ENCODE peak calls at places on chromosomes 12 and 14, in seven cellular contexts. X, V, Q, I, U, Z and B are unnamed samples.

GRCh38 chr14:21091784-21092146 is 6.7 kb downstream of the ZNF219 start:
- DNase-seq in X (no peak), V (no peak), Q (no peak), I (peak; percentile 22), U (no peak), Z (no peak), B (no peak)

GRCh38 chr12:90690120-90690519 is 264.9 kb downstream of the CCER1 start:
- DNase-seq in X (no peak), V (no peak), Q (no peak), I (no peak), U (no peak), Z (no peak), B (no peak)

GRCh38 chr14:99592933-99593753 is 10.9 kb downstream of the CCDC85C start:
- DNase-seq in X (no peak), V (no peak), Q (no peak), I (no peak), U (no peak), Z (no peak), B (no peak)

GRCh38 chr14:93160353-93160801 is 24.3 kb downstream of the MOAP1 start:
- DNase-seq in X (no peak), V (peak; percentile 30), Q (no peak), I (no peak), U (no peak), Z (no peak), B (no peak)

GRCh38 chr14:33986804-33987203 is 35.9 kb upstream of the EGLN3 start:
- DNase-seq in X (no peak), V (peak; percentile 91), Q (no peak), I (no peak), U (peak; percentile 84), Z (no peak), B (no peak)

GRCh38 chr14:22780105-22780679 is 13.7 kb downstream of the OXA1L start:
- DNase-seq in X (no peak), V (peak; percentile 48), Q (no peak), I (no peak), U (peak; percentile 35), Z (peak; percentile 77), B (no peak)

GRCh38 chr12:131066886-131067490 is 113.3 kb downstream of the ADGRD1 start:
- DNase-seq in X (no peak), V (no peak), Q (peak; percentile 33), I (no peak), U (no peak), Z (no peak), B (no peak)

GRCh38 chr14:36947362-36947761 is 225.0 kb downstream of the SLC25A21 start:
- DNase-seq in X (no peak), V (no peak), Q (no peak), I (no peak), U (peak; percentile 21), Z (no peak), B (no peak)

GRCh38 chr14:39043352-39043943 is 59.6 kb downstream of the SEC23A start:
- DNase-seq in X (no peak), V (no peak), Q (no peak), I (no peak), U (no peak), Z (no peak), B (no peak)

GRCh38 chr12:57893460-57894353 is 47.2 kb upstream of the CTDSP2 start:
- DNase-seq in X (peak; percentile 88), V (peak; percentile 97), Q (peak; percentile 82), I (peak; percentile 87), U (peak; percentile 91), Z (peak; percentile 91), B (peak; percentile 95)

GRCh38 chr12:9388379-9388778 is 180.2 kb upstream of the PZP start:
- DNase-seq in X (no peak), V (no peak), Q (no peak), I (no peak), U (no peak), Z (no peak), B (no peak)

GRCh38 chr12:65567820-65568219 is 256.5 kb upstream of the HMGA2 start:
- DNase-seq in X (no peak), V (peak; percentile 24), Q (no peak), I (no peak), U (no peak), Z (no peak), B (no peak)

GRCh38 chr12:49543914-49544815 is 5.3 kb downstream of the KCNH3 start:
- DNase-seq in X (peak; percentile 41), V (no peak), Q (no peak), I (no peak), U (no peak), Z (no peak), B (no peak)

GRCh38 chr12:53759261-53759660 is 7.5 kb upstream of the CISTR start:
- DNase-seq in X (no peak), V (no peak), Q (no peak), I (no peak), U (no peak), Z (no peak), B (no peak)

GRCh38 chr12:75489613-75490210 is 9.2 kb downstream of the GLIPR1 start:
- DNase-seq in X (no peak), V (peak; percentile 21), Q (no peak), I (no peak), U (peak; percentile 63), Z (no peak), B (no peak)

GRCh38 chr14:65434216-65434850 is 21.8 kb downstream of the FUT8 start:
- DNase-seq in X (no peak), V (peak; percentile 24), Q (no peak), I (no peak), U (no peak), Z (no peak), B (no peak)

GRCh38 chr14:41570415-41571155 is 36.1 kb upstream of the LRFN5 start:
- DNase-seq in X (no peak), V (no peak), Q (no peak), I (no peak), U (no peak), Z (no peak), B (no peak)

GRCh38 chr12:13379531-13379930 is 183.0 kb downstream of the EMP1 start:
- DNase-seq in X (no peak), V (no peak), Q (no peak), I (peak; percentile 14), U (no peak), Z (no peak), B (no peak)

GRCh38 chr12:115806000-115806399 is 471.5 kb downstream of the MED13L start:
- DNase-seq in X (no peak), V (no peak), Q (no peak), I (no peak), U (no peak), Z (no peak), B (no peak)

GRCh38 chr14:74240794-74241610 is 1.8 kb downstream of the VSX2 start:
- DNase-seq in X (no peak), V (no peak), Q (no peak), I (no peak), U (no peak), Z (no peak), B (no peak)

GRCh38 chr12:113266106-113266895 is 45.0 kb downstream of the TPCN1 start:
- DNase-seq in X (no peak), V (no peak), Q (no peak), I (no peak), U (no peak), Z (peak; percentile 20), B (no peak)

GRCh38 chr12:67173258-67173657 is 95.9 kb upstream of the CAND1 start:
- DNase-seq in X (no peak), V (no peak), Q (no peak), I (no peak), U (no peak), Z (no peak), B (no peak)

GRCh38 chr14:53044486-53044885 is 93.6 kb upstream of the FERMT2 start:
- DNase-seq in X (no peak), V (peak; percentile 63), Q (no peak), I (no peak), U (peak; percentile 91), Z (no peak), B (no peak)

GRCh38 chr12:67747869-67748760 is 99.6 kb downstream of the DYRK2 start:
- DNase-seq in X (no peak), V (peak; percentile 60), Q (no peak), I (peak; percentile 59), U (peak; percentile 72), Z (peak; percentile 77), B (no peak)

GRCh38 chr12:28498850-28499249 is 308.6 kb downstream of the CCDC91 start:
- DNase-seq in X (no peak), V (peak; percentile 56), Q (no peak), I (no peak), U (no peak), Z (no peak), B (no peak)

GRCh38 chr12:62793256-62794217 is 141.4 kb downstream of the PPM1H start:
- DNase-seq in X (peak; percentile 82), V (peak; percentile 94), Q (peak; percentile 93), I (peak; percentile 87), U (peak; percentile 87), Z (peak; percentile 85), B (peak; percentile 85)

GRCh38 chr12:48071808-48072207 is 34.1 kb downstream of the SENP1 start:
- DNase-seq in X (no peak), V (no peak), Q (no peak), I (no peak), U (no peak), Z (no peak), B (no peak)
- H3K4me1 ChIP-seq in X (no peaks in the 10 kb centered on the region), V (peaks cover 17% of the 10 kb centered on the region), Q (no peaks in the 10 kb centered on the region), I (no peaks in the 10 kb centered on the region), U (no peaks in the 10 kb centered on the region), Z (no peaks in the 10 kb centered on the region), B (no peaks in the 10 kb centered on the region)

GRCh38 chr12:21372602-21373001 is at the start of gene IAPP:
- DNase-seq in X (no peak), V (no peak), Q (no peak), I (no peak), U (no peak), Z (no peak), B (no peak)
- TF ChIP-seq CTCF in X (no peak), V (no peak), Q (no peak), I (no peak), U (no peak), Z (no peak), B (no peak)

GRCh38 chr14:104682107-104682593 is 7.3 kb upstream of the INF2 start:
- DNase-seq in X (peak; percentile 38), V (peak; percentile 55), Q (no peak), I (no peak), U (no peak), Z (no peak), B (no peak)

GRCh38 chr14:104683653-104684448 is 5.6 kb upstream of the INF2 start:
- DNase-seq in X (peak; percentile 32), V (no peak), Q (no peak), I (no peak), U (no peak), Z (no peak), B (no peak)

GRCh38 chr14:104685216-104685997 is 4.0 kb upstream of the INF2 start:
- DNase-seq in X (no peak), V (no peak), Q (no peak), I (no peak), U (no peak), Z (no peak), B (no peak)

GRCh38 chr14:104685998-104686610 is 3.3 kb upstream of the INF2 start:
- DNase-seq in X (no peak), V (no peak), Q (no peak), I (no peak), U (no peak), Z (no peak), B (no peak)

GRCh38 chr14:104684449-104684821 is 5.0 kb upstream of the INF2 start:
- DNase-seq in X (no peak), V (no peak), Q (no peak), I (no peak), U (no peak), Z (no peak), B (no peak)
- H3K4me1 ChIP-seq in X (peaks cover 57% of the 10 kb centered on the region), V (peaks cover 29% of the 10 kb centered on the region), Q (peaks cover 62% of the 10 kb centered on the region), I (peaks cover 34% of the 10 kb centered on the region), U (peaks cover 41% of the 10 kb centered on the region), Z (peaks cover 42% of the 10 kb centered on the region), B (peaks cover 66% of the 10 kb centered on the region)

GRCh38 chr14:89015016-89015415 is 190.6 kb downstream of the TTC8 start:
- DNase-seq in X (no peak), V (peak; percentile 35), Q (no peak), I (no peak), U (no peak), Z (no peak), B (no peak)
- TF ChIP-seq CTCF in X (no peak), V (peak; percentile 32), Q (no peak), I (no peak), U (peak; percentile 21), Z (no peak), B (no peak)